ENCODE peak calls at places on chromosomes 1 and 21, in four cellular contexts. G is heart left ventricle, I is A549, L is uterus. Z is an unnamed sample.

GRCh38 chr21:42547001-42547905 is 33.6 kb downstream of the SLC37A1 start:
- DNase-seq in I (no peak), G (no peak), L (no peak), Z (no peak)

GRCh38 chr1:16727190-16728111 is 12.9 kb upstream of the RNU1-4 start:
- DNase-seq in G (no peak), L (no peak), I (peak), Z (no peak)

GRCh38 chr1:65097081-65097480 is 50.9 kb upstream of the AK4 start:
- DNase-seq in G (no peak), L (no peak), I (no peak), Z (no peak)

GRCh38 chr1:8055973-8056372 is 29.9 kb upstream of the ERRFI1 start:
- DNase-seq in I (peak), G (no peak), L (no peak), Z (no peak)

GRCh38 chr1:4027492-4028138 is 127.5 kb upstream of the C1orf174 start:
- DNase-seq in L (no peak), I (no peak), G (no peak), Z (no peak)

GRCh38 chr1:175129182-175129581 is 61.5 kb downstream of the TNN start:
- DNase-seq in I (no peak), L (no peak), G (no peak), Z (no peak)

GRCh38 chr1:90114521-90115141 is 119.7 kb downstream of the ZNF326 start:
- DNase-seq in I (peak), L (no peak), G (no peak), Z (no peak)

GRCh38 chr21:46555678-46556077 is 49.2 kb downstream of the S100B start:
- DNase-seq in I (no peak), L (no peak), G (no peak), Z (no peak)

GRCh38 chr1:226211181-226211580 is 12.3 kb upstream of the MIXL1 start:
- DNase-seq in I (no peak), G (no peak), L (no peak), Z (no peak)

GRCh38 chr1:233368106-233368783 is 40.7 kb downstream of the MAP3K21 start:
- DNase-seq in I (peak), G (no peak), L (no peak), Z (no peak)

GRCh38 chr1:178360421-178360820 is 136.3 kb downstream of the CLEC20A start:
- DNase-seq in G (no peak), I (no peak), L (no peak), Z (no peak)

GRCh38 chr1:178542554-178543290 is 29.8 kb downstream of the TEX35 start:
- DNase-seq in L (peak), I (peak), G (peak), Z (peak)

DNA sequence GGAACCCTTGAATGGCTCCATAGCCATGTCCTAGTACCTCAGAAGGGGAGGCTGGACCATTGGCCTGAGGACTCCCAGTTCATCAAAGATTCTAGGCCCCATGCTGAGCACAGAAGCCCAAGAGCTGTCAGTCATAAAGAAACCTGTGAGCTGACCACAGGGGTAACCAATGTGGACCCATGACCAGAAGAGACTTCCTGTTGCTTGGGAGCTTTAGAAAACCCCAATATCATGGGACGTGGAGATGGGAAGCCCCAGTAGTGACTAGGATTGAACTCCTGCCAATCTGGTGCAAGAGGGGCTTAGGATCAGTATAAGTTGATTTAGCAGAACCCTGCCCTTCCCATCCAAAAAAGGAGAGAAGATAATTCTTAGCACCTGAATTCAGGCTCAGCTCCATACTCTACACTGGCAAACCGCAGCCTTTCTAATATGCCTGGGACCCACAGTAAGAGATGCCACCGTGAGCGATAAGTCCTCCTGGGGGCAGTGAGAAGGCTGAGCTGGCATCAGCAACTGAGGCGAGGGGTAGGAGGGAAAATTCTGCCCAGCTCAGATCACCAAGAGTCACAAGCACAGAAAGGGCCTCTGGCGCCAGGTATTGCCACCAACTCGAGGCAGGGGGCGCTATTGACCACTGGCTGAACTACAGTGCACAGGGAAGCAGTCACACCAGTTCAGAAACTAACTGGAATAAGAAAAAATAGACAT is 108.9 kb downstream of the CAPN8 start:
- DNase-seq in I (peak), L (no peak), G (no peak), Z (no peak)
- TF ChIP-seq CTCF in I (peak), L (no peak), G (peak), Z (no peak)

DNA sequence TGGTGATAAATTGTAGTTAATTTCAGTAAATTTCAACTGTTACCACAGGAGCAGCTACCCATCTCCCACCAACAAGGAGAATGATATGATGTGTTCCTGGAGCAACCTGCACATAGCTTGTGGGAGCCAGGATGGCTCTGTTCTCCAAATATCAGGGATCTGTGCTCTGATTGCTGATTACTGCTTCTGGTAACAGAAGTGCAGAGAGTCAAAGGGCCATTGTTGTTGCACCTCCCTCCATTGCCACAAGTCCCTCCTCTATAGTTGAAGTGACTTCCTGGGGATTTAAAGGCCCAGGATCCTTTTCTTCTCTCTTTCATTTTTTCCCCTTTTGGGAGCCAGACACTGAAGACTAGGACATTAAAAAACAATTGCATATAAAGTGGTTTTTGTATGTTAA is 51.6 kb upstream of the HPDL start:
- DNase-seq in G (no peak), L (no peak), I (no peak), Z (no peak)
- H3K27ac ChIP-seq in G (no peak), L (no peak), I (no peak), Z (no peak)

GRCh38 chr1:160744287-160744857 is 5.3 kb downstream of the SLAMF7 start:
- DNase-seq in L (no peak), G (no peak), I (no peak), Z (no peak)

GRCh38 chr1:160743266-160743665 is 4.2 kb downstream of the SLAMF7 start:
- DNase-seq in L (no peak), G (no peak), I (no peak), Z (no peak)

GRCh38 chr1:160741597-160742348 is 2.7 kb downstream of the SLAMF7 start:
- DNase-seq in G (no peak), L (no peak), I (no peak), Z (no peak)

GRCh38 chr1:160741092-160741501 is 2.0 kb downstream of the SLAMF7 start:
- DNase-seq in G (no peak), L (no peak), I (no peak), Z (no peak)

DNA sequence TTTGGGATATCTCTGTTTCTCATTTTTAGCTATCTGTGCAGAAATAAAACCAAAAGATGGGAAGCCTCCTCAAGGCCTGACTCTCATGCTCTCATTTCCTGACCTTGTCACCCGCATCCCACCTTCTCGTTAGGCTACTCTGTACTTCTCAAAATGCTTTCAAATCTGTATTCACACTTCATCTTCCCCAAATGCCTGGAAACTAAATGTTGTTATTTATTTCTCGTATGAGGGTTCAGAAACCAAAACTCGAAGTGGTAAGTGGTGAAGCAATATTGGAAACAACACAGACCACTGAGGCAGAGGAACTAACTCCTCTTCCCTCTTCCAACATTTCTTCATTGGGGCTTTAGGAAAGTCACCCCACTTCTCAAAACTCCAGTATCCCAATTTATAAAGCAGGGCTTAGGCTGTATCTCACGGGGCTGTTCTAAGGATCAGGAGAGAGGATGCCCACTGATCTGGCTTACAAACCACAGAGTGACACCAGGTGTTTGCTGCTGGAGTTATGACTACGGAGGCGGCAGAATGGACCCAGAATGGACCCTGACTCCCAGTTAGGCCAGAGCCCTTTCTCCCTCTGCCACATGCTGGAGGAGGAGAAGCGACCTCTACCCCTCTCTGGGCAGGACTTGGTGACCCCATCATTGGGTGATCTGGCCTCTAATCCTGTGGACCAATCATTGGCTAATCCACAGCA is 3.5 kb downstream of the SLAMF7 start:
- DNase-seq in I (no peak), G (no peak), L (no peak), Z (no peak)
- TF ChIP-seq POLR2A in I (no peak), G (no peak), L (no peak), Z (no peak)

GRCh38 chr1:157880621-157881020 is 39.0 kb upstream of the CD5L start:
- DNase-seq in L (no peak), G (no peak), I (no peak), Z (no peak)

GRCh38 chr1:157882560-157882959 is 41.0 kb upstream of the CD5L start:
- DNase-seq in G (no peak), I (no peak), L (no peak), Z (no peak)

DNA sequence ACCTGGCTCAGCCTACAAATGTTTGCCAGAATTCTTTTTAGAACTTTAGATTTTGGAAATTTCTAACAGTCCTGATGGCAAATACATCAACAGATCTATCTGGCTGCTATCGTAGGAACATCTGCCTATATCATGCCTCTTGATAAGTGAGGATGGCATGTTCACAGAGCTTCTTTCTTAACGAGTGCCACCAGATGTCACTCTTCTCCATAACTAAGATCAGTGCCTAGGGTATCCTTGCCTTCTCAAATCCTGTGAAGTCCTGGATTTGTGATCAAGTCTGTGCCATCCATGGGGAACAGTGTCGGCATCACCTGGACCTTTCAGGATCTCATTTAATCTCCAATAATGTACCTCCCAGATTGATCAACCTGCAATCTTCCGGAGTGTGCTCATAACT is 36.5 kb upstream of the CD5L start:
- DNase-seq in L (no peak), G (no peak), I (peak), Z (no peak)
- TF ChIP-seq CTCF in L (no peak), G (peak), I (peak), Z (peak)

GRCh38 chr21:38869946-38870345 is 64.2 kb downstream of the ETS2 start:
- DNase-seq in G (no peak), I (peak), L (no peak), Z (no peak)
- H3K27ac ChIP-seq in G (no peak), I (no peak), L (no peak), Z (no peak)

GRCh38 chr1:235130766-235131270 is 2.2 kb upstream of the TOMM20 start:
- DNase-seq in I (no peak), L (no peak), G (no peak), Z (no peak)
- TF ChIP-seq POLR2A in I (no peak), L (no peak), G (no peak), Z (no peak)

Z was measured in gastrocnemius medialis.